ENCODE peak calls at places on chromosomes 1 and 21, in seven cellular contexts. H is endothelial cell of umbilical vein, F is mammary epithelial cell, D is AG04450, B is H1, C is right lobe of liver, N is heart left ventricle. L is an unnamed sample.

GRCh38 chr1:110083453-110084225 is 13.2 kb upstream of the ALX3 start:
- DNase-seq in C (no peak), F (no peak), B (no peak), D (no peak), N (no peak), H (no peak), L (no peak)

GRCh38 chr1:97308131-97308530 is 586.5 kb downstream of the PTBP2 start:
- DNase-seq in F (no peak), H (no peak), B (no peak), C (no peak), N (no peak), D (peak; percentile 15), L (no peak)

GRCh38 chr1:185412385-185413074 is 95.5 kb upstream of the IVNS1ABP start:
- DNase-seq in F (peak; percentile 76), H (no peak), B (no peak), D (no peak), N (no peak), C (no peak), L (peak; percentile 59)

GRCh38 chr1:221327954-221328353 is 413.9 kb downstream of the DUSP10 start:
- DNase-seq in N (no peak), B (no peak), H (no peak), F (no peak), D (no peak), C (peak; percentile 28), L (no peak)

GRCh38 chr1:98323906-98324358 is 337.6 kb upstream of the SNX7 start:
- DNase-seq in N (peak; percentile 40), B (peak; percentile 19), C (no peak), H (peak; percentile 86), F (peak; percentile 89), D (peak; percentile 84), L (peak; percentile 52)

GRCh38 chr1:61757945-61758344 is 15.7 kb downstream of the PATJ start:
- DNase-seq in B (no peak), F (no peak), N (no peak), C (no peak), H (no peak), D (no peak), L (no peak)

GRCh38 chr1:12177156-12177998 is 10.6 kb downstream of the TNFRSF1B start:
- DNase-seq in B (no peak), H (peak; percentile 20), C (no peak), D (no peak), F (no peak), N (no peak), L (no peak)

GRCh38 chr1:28545246-28545628 is 7.6 kb upstream of the TRNAU1AP start:
- DNase-seq in F (no peak), H (no peak), B (no peak), N (no peak), C (no peak), D (no peak), L (no peak)

GRCh38 chr1:84253891-84254290 is 47.6 kb upstream of the SAMD13 start:
- DNase-seq in D (peak; percentile 58), N (peak; percentile 82), C (peak; percentile 18), H (peak; percentile 74), F (peak; percentile 96), B (no peak), L (peak; percentile 59)

GRCh38 chr21:39094847-39095525 is 88.3 kb downstream of the PSMG1 start:
- DNase-seq in H (peak; percentile 12), D (peak; percentile 60), C (no peak), B (no peak), F (no peak), N (no peak), L (no peak)

GRCh38 chr1:174965006-174965971 is 34.5 kb upstream of the CACYBP start:
- DNase-seq in B (no peak), N (no peak), D (no peak), F (no peak), C (no peak), H (no peak), L (peak; percentile 62)

GRCh38 chr1:200346744-200347143 is 63.1 kb downstream of the ZNF281 start:
- DNase-seq in C (no peak), D (no peak), B (no peak), F (peak; percentile 34), N (no peak), H (no peak), L (no peak)

GRCh38 chr1:92822907-92823306 is 8.9 kb upstream of the RPL5 start:
- DNase-seq in H (no peak), B (no peak), F (no peak), D (peak; percentile 32), N (no peak), C (no peak), L (no peak)

GRCh38 chr1:61642475-61643232 is 82.3 kb downstream of the TM2D1 start:
- DNase-seq in N (no peak), B (no peak), H (no peak), C (no peak), D (no peak), F (no peak), L (no peak)

GRCh38 chr1:52162947-52163346 is 21.1 kb downstream of the ZFYVE9 start:
- DNase-seq in H (no peak), B (no peak), F (no peak), C (no peak), N (no peak), D (no peak), L (no peak)

GRCh38 chr1:197841828-197842573 is 60.4 kb upstream of the C1orf53 start:
- DNase-seq in D (peak; percentile 8), F (no peak), B (no peak), N (no peak), H (no peak), C (no peak), L (no peak)

GRCh38 chr1:48853006-48853405 is 76.3 kb upstream of the BEND5 start:
- DNase-seq in C (no peak), H (no peak), N (no peak), F (peak; percentile 84), B (no peak), D (peak; percentile 11), L (no peak)

GRCh38 chr1:159823401-159823800 is 3.3 kb upstream of the SLAMF8 start:
- DNase-seq in N (no peak), C (no peak), H (no peak), D (no peak), B (no peak), F (no peak), L (peak; percentile 51)

GRCh38 chr21:16194851-16195251 is 465.1 kb downstream of the USP25 start:
- DNase-seq in D (no peak), C (no peak), B (no peak), N (no peak), F (peak; percentile 16), H (peak; percentile 76), L (no peak)

DNA sequence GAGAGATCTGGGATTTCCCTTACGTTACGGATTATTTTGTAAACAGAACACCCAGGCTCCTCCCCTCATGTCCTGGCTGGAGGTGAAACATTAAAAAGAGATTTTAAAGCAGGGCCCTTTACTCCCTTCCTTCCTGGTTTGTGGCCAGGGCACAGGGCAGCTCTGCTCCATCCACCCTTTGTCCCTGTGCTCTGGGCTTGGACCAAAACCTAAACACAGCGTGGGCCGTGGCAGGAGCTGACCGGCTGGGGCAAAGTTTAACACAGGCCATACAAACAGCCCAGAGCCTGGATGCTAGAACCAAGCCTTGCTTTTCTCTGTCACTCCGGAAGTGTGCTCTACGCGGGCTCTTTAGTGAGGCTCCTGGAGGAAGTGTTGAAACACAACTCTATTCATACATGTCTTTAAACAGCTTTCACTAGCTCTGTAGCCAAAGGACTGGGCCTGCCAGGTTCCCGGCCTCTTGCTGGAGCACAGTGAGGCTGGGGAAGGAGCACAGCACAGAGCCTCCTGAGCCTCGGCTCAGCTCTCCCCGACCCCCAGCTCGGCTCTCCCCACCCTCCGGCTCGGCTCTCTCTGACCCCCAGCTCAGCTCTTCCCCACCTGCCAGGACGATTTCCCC is 84.7 kb downstream of the PDE9A start:
- DNase-seq in B (no peak), F (no peak), C (peak; percentile 88), H (peak; percentile 25), D (no peak), N (peak; percentile 53), L (peak; percentile 24)
- H3K27ac ChIP-seq in B (no peak overlapping the region), F (no peak overlapping the region), C (peak overlapping the region; percentile 84), H (no peak overlapping the region), D (peak overlapping the region; percentile 11), N (peak overlapping the region; percentile 71), L (peak overlapping the region; percentile 80)

GRCh38 chr1:145784409-145784808 is 39.5 kb downstream of the RNF115 start:
- DNase-seq in N (no peak), B (no peak), C (no peak), F (no peak), H (no peak), D (no peak), L (no peak)
- H3K27ac ChIP-seq in N (peak overlapping the region; percentile 75), B (no peak overlapping the region), C (peak overlapping the region; percentile 57), F (no peak overlapping the region), H (no peak overlapping the region), D (no peak overlapping the region), L (peak overlapping the region; percentile 55)

GRCh38 chr1:214351551-214352277 is 70.8 kb downstream of the SMYD2 start:
- DNase-seq in F (no peak), C (no peak), H (no peak), D (no peak), N (no peak), B (no peak), L (no peak)
- H3K27ac ChIP-seq in F (no peak overlapping the region), C (no peak overlapping the region), H (no peak overlapping the region), D (no peak overlapping the region), N (peak overlapping the region; percentile 70), B (no peak overlapping the region), L (no peak overlapping the region)

GRCh38 chr1:23371987-23372386 is 2.4 kb upstream of the ZNF436 start:
- DNase-seq in H (no peak), D (no peak), F (no peak), N (no peak), C (no peak), B (no peak), L (no peak)
- H3K27ac ChIP-seq in H (no peak overlapping the region), D (no peak overlapping the region), F (no peak overlapping the region), N (peak overlapping the region; percentile 100), C (no peak overlapping the region), B (no peak overlapping the region), L (no peak overlapping the region)

GRCh38 chr1:153627797-153628626 is at the start of gene S100A1:
- DNase-seq in B (no peak), D (no peak), C (peak; percentile 26), H (no peak), N (peak; percentile 84), F (no peak), L (peak; percentile 48)
- H3K27ac ChIP-seq in B (peak within 1 kb of the TSS; percentile 59), D (peak within 1 kb of the TSS; percentile 92), C (peak within 1 kb of the TSS; percentile 71), H (peak within 1 kb of the TSS; percentile 81), N (peak within 1 kb of the TSS; percentile 87), F (peak within 1 kb of the TSS; percentile 79), L (peak within 1 kb of the TSS; percentile 69)

DNA sequence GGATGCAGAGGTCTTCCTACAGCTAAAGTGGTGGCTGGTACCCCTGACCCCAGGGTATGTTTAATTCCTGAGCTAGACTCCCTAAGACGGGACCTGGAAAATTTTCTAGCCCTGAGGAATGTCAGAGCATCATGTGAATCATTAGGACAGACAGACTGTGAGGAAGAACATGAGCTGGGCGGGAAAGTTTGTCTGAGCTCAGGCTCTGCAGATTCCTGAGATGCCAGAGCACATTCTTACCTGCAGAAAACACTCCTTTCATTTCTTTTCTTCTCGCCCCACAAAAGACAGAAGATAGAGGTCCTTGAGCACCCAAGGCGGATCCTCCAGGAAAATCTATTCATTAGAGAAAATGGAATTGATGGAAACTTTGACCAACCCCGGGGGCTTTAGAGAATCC is 6.5 kb downstream of the CAPN2 start:
- DNase-seq in N (no peak), D (no peak), C (no peak), B (no peak), H (no peak), F (no peak), L (no peak)
- H3K27ac ChIP-seq in N (no peak overlapping the region), D (peak overlapping the region; percentile 71), C (no peak overlapping the region), B (no peak overlapping the region), H (no peak overlapping the region), F (no peak overlapping the region), L (peak overlapping the region; percentile 6)